ENCODE peak calls at places on chromosome 19, in seven cellular contexts. K is neural progenitor cell, H is tibial artery, B is IMR-90, U is lung, I is heart right ventricle, Y is stomach. R is an unnamed sample.

GRCh38 chr19:31560021-31560770 is 211.0 kb upstream of the TSHZ3 start:
- DNase-seq in K (no peak), H (no peak), Y (no peak), B (peak; percentile 11), I (no peak), U (no peak), R (no peak)

GRCh38 chr19:32241957-32242710 is 103.3 kb upstream of the ZNF507 start:
- DNase-seq in H (no peak), U (no peak), K (no peak), B (no peak), Y (no peak), I (no peak), R (no peak)

GRCh38 chr19:16369664-16370576 is 45.3 kb downstream of the KLF2 start:
- DNase-seq in B (no peak), H (no peak), K (no peak), I (no peak), Y (no peak), U (no peak), R (peak; percentile 40)

GRCh38 chr19:51296331-51297093 is 14.9 kb upstream of the IGLON5 start:
- DNase-seq in H (no peak), K (peak; percentile 33), B (no peak), Y (no peak), I (no peak), U (no peak), R (no peak)

GRCh38 chr19:4172861-4173473 is 9.4 kb downstream of the SIRT6 start:
- DNase-seq in U (peak; percentile 41), Y (peak; percentile 59), H (peak; percentile 24), K (peak; percentile 92), B (peak; percentile 14), I (peak; percentile 71), R (peak; percentile 67)

GRCh38 chr19:9354651-9355050 is 8.2 kb upstream of the ZNF177 start:
- DNase-seq in B (no peak), K (no peak), U (no peak), I (no peak), H (no peak), Y (no peak), R (no peak)

GRCh38 chr19:35032356-35032865 is 2.1 kb downstream of the SCN1B start:
- DNase-seq in K (no peak), I (no peak), U (no peak), Y (no peak), B (no peak), H (no peak), R (no peak)

GRCh38 chr19:1830978-1831377 is 17.3 kb downstream of the REXO1 start:
- DNase-seq in U (no peak), H (no peak), I (no peak), B (no peak), Y (no peak), K (no peak), R (no peak)

GRCh38 chr19:47415953-47416666 is 3.2 kb downstream of the MEIS3 start:
- DNase-seq in U (no peak), I (no peak), K (no peak), B (no peak), H (no peak), Y (no peak), R (no peak)

GRCh38 chr19:47417107-47417745 is 2.1 kb downstream of the MEIS3 start:
- DNase-seq in U (no peak), H (no peak), K (peak; percentile 35), I (no peak), Y (no peak), B (no peak), R (no peak)

GRCh38 chr19:47413941-47414340 is 5.4 kb downstream of the MEIS3 start:
- DNase-seq in U (no peak), I (no peak), Y (no peak), H (no peak), K (no peak), B (no peak), R (no peak)

GRCh38 chr19:47416667-47417033 is 2.7 kb downstream of the MEIS3 start:
- DNase-seq in U (no peak), H (no peak), K (no peak), I (no peak), Y (no peak), B (no peak), R (no peak)

GRCh38 chr19:47414469-47414868 is 4.9 kb downstream of the MEIS3 start:
- DNase-seq in B (no peak), U (no peak), Y (no peak), K (peak; percentile 39), I (no peak), H (no peak), R (no peak)
- TF ChIP-seq CTCF in B (no peak), U (no peak), Y (no peak), K (peak; percentile 32), I (no peak), H (no peak), R (no peak)

GRCh38 chr19:56405062-56405461 is 930 bp downstream of the ZNF583 start:
- DNase-seq in K (no peak), I (no peak), U (no peak), H (no peak), Y (no peak), B (no peak), R (no peak)

GRCh38 chr19:56403764-56404704 is at the start of gene ZNF583:
- DNase-seq in H (peak; percentile 96), I (peak; percentile 98), Y (peak; percentile 95), U (peak; percentile 95), K (peak; percentile 96), B (peak; percentile 97), R (peak; percentile 97)

GRCh38 chr19:56404705-56405056 is 549 bp downstream of the ZNF583 start:
- DNase-seq in H (no peak), K (no peak), B (no peak), U (no peak), I (no peak), Y (no peak), R (no peak)

GRCh38 chr19:56400485-56400884 is 3.6 kb upstream of the ZNF583 start:
- DNase-seq in B (no peak), I (no peak), H (no peak), Y (no peak), K (no peak), U (no peak), R (no peak)

GRCh38 chr19:56403261-56403660 is 871 bp upstream of the ZNF583 start:
- DNase-seq in H (no peak), K (peak; percentile 16), Y (no peak), I (no peak), B (peak; percentile 39), U (no peak), R (no peak)
- H3K27ac ChIP-seq in H (peak overlapping the region; percentile 89), K (no peak overlapping the region), Y (peak overlapping the region; percentile 97), I (peak overlapping the region; percentile 94), B (peak overlapping the region; percentile 76), U (peak overlapping the region; percentile 80), R (peak overlapping the region; percentile 91)

GRCh38 chr19:18594824-18595373 is 6.3 kb downstream of the REX1BD start:
- DNase-seq in U (no peak), I (no peak), H (no peak), Y (no peak), B (no peak), K (peak; percentile 33), R (peak; percentile 73)

GRCh38 chr19:18591735-18592385 is 3.3 kb downstream of the REX1BD start:
- DNase-seq in B (no peak), Y (no peak), H (no peak), I (no peak), U (no peak), K (no peak), R (no peak)

GRCh38 chr19:18593367-18594095 is 4.9 kb downstream of the REX1BD start:
- DNase-seq in K (peak; percentile 42), Y (no peak), I (no peak), H (no peak), U (no peak), B (no peak), R (no peak)

GRCh38 chr19:18596752-18597157 is 8.2 kb downstream of the REX1BD start:
- DNase-seq in H (peak; percentile 63), B (no peak), U (peak; percentile 46), Y (peak; percentile 67), K (peak; percentile 61), I (peak; percentile 60), R (no peak)

DNA sequence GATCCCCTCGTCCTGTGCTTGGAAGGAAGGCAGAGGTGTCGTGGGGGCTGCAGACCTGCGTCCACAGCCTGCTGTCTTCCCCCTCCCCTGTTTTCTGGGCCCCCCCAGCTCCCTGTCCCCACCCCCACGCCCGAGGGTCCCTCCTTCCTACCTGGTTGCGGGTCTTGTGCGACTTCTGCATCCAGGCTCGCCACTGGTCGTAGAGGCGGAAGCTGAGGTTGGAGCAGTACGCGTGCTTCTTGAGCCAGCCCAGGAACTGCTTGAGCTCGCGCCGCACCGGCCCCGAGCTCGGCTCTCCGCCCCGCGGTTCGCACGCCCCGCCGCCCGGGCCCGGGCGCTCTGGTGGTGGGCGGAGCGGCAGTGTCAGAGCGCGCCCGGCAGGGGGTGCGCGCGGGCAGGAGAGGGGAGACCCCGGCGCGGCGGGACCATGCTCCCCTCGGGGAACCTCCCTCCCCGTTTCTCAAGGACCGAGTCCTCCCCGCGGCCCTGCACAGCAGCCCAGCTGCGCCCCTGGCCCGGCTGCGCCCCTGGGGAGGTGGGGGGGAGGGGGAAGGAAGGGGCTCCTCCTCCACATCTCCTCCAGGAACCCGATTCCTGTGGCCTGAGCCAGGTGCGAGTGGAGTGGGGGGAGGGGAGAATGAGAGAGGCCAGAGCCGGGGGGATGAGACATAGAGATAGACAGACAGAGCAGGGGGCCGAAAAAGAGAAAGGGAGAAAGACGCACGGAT is 5.7 kb downstream of the REX1BD start:
- DNase-seq in I (peak; percentile 80), U (peak; percentile 57), K (peak; percentile 96), B (peak; percentile 76), H (peak; percentile 68), Y (peak; percentile 80), R (peak; percentile 78)
- TF ChIP-seq CTCF in I (peak; percentile 83), U (peak; percentile 72), K (peak; percentile 87), B (peak; percentile 96), H (peak; percentile 95), Y (no peak), R (peak; percentile 84)

GRCh38 chr19:46470376-46470775 is 987 bp downstream of the PNMA8A start:
- DNase-seq in I (no peak), Y (no peak), K (no peak), H (no peak), U (no peak), B (no peak), R (no peak)

GRCh38 chr19:46469541-46470185 is 1.7 kb downstream of the PNMA8A start:
- DNase-seq in H (no peak), I (no peak), B (no peak), K (no peak), Y (no peak), U (no peak), R (no peak)

GRCh38 chr19:46461537-46461936 is 9.8 kb downstream of the PNMA8A start:
- DNase-seq in U (no peak), B (no peak), Y (no peak), I (no peak), K (no peak), H (no peak), R (no peak)

GRCh38 chr19:46471116-46471733 is at the start of gene PNMA8A:
- DNase-seq in B (peak; percentile 57), H (peak; percentile 80), K (peak; percentile 97), U (peak; percentile 51), Y (peak; percentile 44), I (peak; percentile 75), R (peak; percentile 79)

DNA sequence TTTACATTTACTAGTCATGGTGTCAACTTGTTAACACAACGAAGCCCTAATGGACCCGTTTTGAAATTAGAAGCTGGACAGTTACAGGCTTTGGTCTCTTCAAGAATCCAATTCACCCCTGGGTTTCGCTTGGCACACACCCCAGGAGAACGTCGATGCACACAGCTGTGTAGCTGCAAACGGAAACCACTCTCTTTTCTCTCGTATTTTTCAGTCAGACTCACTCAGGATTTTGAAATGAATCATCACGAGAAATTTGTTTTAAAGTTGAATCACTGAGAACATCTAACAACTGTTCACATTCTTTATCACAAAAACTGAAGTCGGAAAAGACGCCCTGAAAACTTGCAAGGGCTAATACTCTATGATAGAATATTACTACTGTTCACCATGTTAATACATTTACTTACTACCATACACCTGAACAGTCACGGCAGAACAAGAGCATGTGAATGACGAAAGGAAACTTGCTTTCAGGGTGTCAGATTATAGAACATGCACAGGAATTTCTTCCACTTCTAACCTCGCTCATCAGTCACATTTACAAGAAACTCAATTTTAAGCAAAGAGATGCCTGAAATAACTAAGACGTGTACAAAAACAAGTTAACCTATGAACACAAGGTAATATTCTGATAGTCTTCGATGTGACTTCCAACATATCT is 4.7 kb downstream of the PNMA8A start:
- DNase-seq in K (no peak), Y (no peak), H (peak; percentile 49), U (no peak), I (peak; percentile 33), B (peak; percentile 92), R (peak; percentile 60)
- H3K27ac ChIP-seq in K (no peak overlapping the region), Y (peak overlapping the region; percentile 39), H (peak overlapping the region; percentile 19), U (no peak overlapping the region), I (no peak overlapping the region), B (peak overlapping the region; percentile 60), R (no peak overlapping the region)

R was measured in psoas muscle.